ENCODE peak calls at places on chromosomes 6 and 20, in six cellular contexts. B is naive thymus-derived CD4-positive, alpha-beta T cell; E is adrenal gland; W is pancreas; Q is lung; T is spleen. R is an unnamed sample. For H3K4me1, the result is how much of the 10 kb centered on the place peaks cover.

GRCh38 chr6:18598865-18599264 is 211.7 kb downstream of the RNF144B start:
- DNase-seq in B (no peak), E (no peak), W (no peak), Q (no peak), T (no peak), R (no peak)

GRCh38 chr6:56509031-56509430 is 133.7 kb downstream of the DST start:
- DNase-seq in B (no peak), E (no peak), W (no peak), Q (no peak), T (no peak), R (no peak)

GRCh38 chr6:11139051-11139960 is 27.8 kb upstream of the ERVFRD-1 start:
- DNase-seq in B (no peak), E (no peak), W (no peak), Q (no peak), T (no peak), R (no peak)

GRCh38 chr6:6907286-6907685 is 200.5 kb upstream of the RREB1 start:
- DNase-seq in B (no peak), E (no peak), W (no peak), Q (no peak), T (no peak), R (no peak)

GRCh38 chr20:23163562-23163961 is 77.4 kb upstream of the CD93 start:
- DNase-seq in B (no peak), E (no peak), W (no peak), Q (no peak), T (peak), R (no peak)

GRCh38 chr20:13990465-13990864 is at the start of gene SEL1L2:
- DNase-seq in B (no peak), E (no peak), W (no peak), Q (no peak), T (no peak), R (no peak)

GRCh38 chr6:157710604-157711003 is 112.4 kb upstream of the SNX9 start:
- DNase-seq in B (no peak), E (peak), W (no peak), Q (no peak), T (no peak), R (no peak)

GRCh38 chr6:45500924-45501816 is 123.4 kb upstream of the SUPT3H start:
- DNase-seq in B (no peak), E (no peak), W (no peak), Q (no peak), T (no peak), R (no peak)

GRCh38 chr6:85669735-85670194 is 27.1 kb upstream of the SYNCRIP start:
- DNase-seq in B (peak), E (no peak), W (no peak), Q (no peak), T (no peak), R (no peak)

GRCh38 chr20:8803065-8803464 is 265.8 kb upstream of the PLCB4 start:
- DNase-seq in B (no peak), E (no peak), W (no peak), Q (no peak), T (no peak), R (no peak)

GRCh38 chr20:62768815-62769287 is 27.4 kb upstream of the MRGBP start:
- DNase-seq in B (no peak), E (peak), W (peak), Q (no peak), T (peak), R (no peak)

GRCh38 chr6:32623693-32624092 is 13.5 kb upstream of the HLA-DQA1 start:
- DNase-seq in B (peak), E (no peak), W (no peak), Q (no peak), T (no peak), R (no peak)

GRCh38 chr6:142696689-142697088 is 248.3 kb downstream of the HIVEP2 start:
- DNase-seq in B (no peak), E (no peak), W (peak), Q (peak), T (no peak), R (peak)

GRCh38 chr6:38270367-38270766 is 369.4 kb downstream of the BTBD9 start:
- DNase-seq in B (no peak), E (no peak), W (no peak), Q (no peak), T (no peak), R (no peak)
- H3K27ac ChIP-seq in B (no peak), E (no peak), W (no peak), Q (no peak), T (no peak), R (peak)

GRCh38 chr20:33830371-33830770 is 19.2 kb downstream of the CHMP4B start:
- DNase-seq in B (no peak), E (no peak), W (no peak), Q (no peak), T (no peak), R (no peak)

GRCh38 chr20:33835773-33836172 is 24.6 kb downstream of the CHMP4B start:
- DNase-seq in B (no peak), E (no peak), W (no peak), Q (peak), T (no peak), R (peak)

GRCh38 chr20:33829636-33830035 is 18.5 kb downstream of the CHMP4B start:
- DNase-seq in B (no peak), E (no peak), W (no peak), Q (no peak), T (no peak), R (no peak)

GRCh38 chr20:33828912-33829560 is 17.9 kb downstream of the CHMP4B start:
- DNase-seq in B (no peak), E (no peak), W (no peak), Q (no peak), T (no peak), R (no peak)

DNA sequence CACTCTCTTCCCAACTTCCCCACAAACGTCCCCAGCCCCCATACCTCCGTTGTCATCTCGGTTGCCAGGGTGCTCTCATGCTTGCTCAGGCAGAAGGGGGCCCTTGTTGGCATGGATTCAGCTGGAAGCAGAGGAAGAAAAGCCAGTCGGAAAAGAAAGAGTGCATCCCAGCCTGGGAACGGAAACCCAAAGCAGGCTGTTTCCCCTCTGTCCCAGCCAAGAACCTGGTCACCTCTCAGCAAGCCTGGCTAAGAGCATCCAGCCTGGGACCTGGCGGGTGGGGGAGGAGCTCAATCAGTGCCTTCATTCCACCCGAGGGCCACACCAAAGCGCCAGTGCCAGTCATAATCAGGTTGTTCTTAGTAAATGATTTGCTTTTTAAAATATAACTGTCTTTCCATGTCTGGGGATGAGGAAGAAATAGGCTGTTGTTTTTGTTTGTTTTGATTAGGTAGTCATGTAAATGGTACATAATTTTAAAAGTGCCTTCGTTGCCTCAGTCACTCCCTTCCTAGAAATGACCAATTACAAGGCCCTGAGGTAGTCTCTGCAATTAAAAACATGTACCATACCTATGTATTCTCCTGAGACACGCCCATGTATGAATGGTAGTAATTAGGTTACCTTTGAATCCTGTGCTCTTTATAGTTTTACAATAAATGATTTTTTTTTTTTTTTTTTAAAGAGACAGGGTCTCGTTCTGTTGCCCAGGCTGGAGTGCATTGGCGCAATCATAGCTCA is 21.1 kb downstream of the CHMP4B start:
- DNase-seq in B (no peak), E (no peak), W (no peak), Q (no peak), T (no peak), R (no peak)
- H3K4me1 ChIP-seq in B (under half), E (under half), W (under half), Q (half or more), T (under half), R (under half)

DNA sequence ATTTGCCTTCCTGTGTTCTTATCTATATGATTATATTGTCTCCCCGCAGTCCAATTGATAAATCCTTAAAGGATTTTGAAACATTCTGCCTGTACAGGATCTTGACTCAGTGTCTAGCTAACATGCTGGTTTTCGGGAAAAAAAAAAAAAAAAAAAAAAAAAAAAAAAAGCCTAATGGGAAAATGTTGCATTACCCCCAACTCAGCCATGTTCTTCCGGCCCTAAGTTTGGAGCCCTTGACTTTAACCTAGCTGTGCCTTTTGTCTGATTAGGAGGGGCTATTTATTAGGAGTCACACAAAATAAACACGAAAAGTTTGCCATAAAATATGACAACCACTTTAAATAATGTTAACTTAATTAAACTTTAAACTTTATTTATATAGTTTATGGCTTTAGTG is 244.4 kb upstream of the TCF21 start:
- DNase-seq in B (no peak), E (no peak), W (no peak), Q (no peak), T (no peak), R (no peak)
- H3K27ac ChIP-seq in B (no peak), E (no peak), W (no peak), Q (no peak), T (no peak), R (no peak)

DNA sequence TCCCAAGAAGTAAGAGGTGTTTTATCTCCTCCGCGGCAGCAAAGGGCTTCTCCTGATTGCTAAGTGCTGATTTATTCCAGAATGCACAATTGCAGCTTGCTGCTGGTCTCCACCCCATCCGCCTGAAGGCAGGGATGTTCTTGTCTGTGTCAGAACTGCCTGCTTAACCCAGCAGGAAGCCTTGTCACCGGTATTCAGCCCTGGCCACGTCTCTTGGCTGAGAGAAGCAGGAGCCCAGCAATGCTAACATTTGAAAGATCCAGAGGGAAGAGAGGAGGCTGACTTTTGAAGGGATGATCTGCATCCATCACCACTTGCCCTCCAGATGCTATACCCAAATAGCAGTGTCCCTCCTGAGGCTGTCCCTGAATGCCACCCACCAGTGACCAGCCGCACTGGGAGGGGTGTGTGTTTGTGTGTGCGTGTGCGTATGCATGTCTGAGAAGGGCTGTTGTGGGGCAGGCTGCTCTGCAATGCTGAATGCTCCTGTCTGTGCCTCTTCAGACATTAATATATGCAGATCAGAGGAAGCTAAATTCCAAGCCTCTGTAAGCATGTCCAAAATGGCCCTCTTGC is 4.0 kb downstream of the SCML4 start:
- DNase-seq in B (peak), E (no peak), W (no peak), Q (no peak), T (no peak), R (no peak)
- H3K4me1 ChIP-seq in B (half or more), E (under half), W (under half), Q (under half), T (under half), R (under half)

R was measured in uterus.